ENCODE peak calls at places on chromosomes 4 and X, in six cellular contexts. M is H9, E is uterus, B is aorta, A is PC-3, O is stomach. T is an unnamed sample.

GRCh38 chrX:120315776-120316175 is 4.5 kb upstream of the TMEM255A start:
- DNase-seq in M (no peak), E (no peak), B (no peak), A (peak; percentile 44), O (no peak), T (no peak)

GRCh38 chr4:680931-681645 is 6.7 kb downstream of the MYL5 start:
- DNase-seq in M (peak; percentile 77), E (peak; percentile 53), B (peak; percentile 87), A (peak; percentile 52), O (peak; percentile 67), T (peak; percentile 81)

GRCh38 chr4:1207603-1208265 is 35.4 kb upstream of the SPON2 start:
- DNase-seq in M (no peak), E (peak; percentile 84), B (peak; percentile 80), A (peak; percentile 3), O (peak; percentile 66), T (peak; percentile 54)

GRCh38 chr4:134627386-134627785 is 425.8 kb upstream of the PABPC4L start:
- DNase-seq in M (peak; percentile 38), E (no peak), B (no peak), A (no peak), O (no peak), T (no peak)

GRCh38 chrX:30577362-30577961 is at the start of gene TASL:
- DNase-seq in M (no peak), E (no peak), B (no peak), A (no peak), O (no peak), T (peak; percentile 46)

GRCh38 chrX:134764202-134764785 is 106.0 kb upstream of the PLAC1 start:
- DNase-seq in M (no peak), E (no peak), B (no peak), A (peak; percentile 90), O (no peak), T (no peak)

GRCh38 chrX:149392896-149393295 is 112.2 kb downstream of the IDS start:
- DNase-seq in M (no peak), E (no peak), B (no peak), A (peak; percentile 74), O (no peak), T (no peak)

GRCh38 chrX:132375941-132376340 is 112.9 kb downstream of the MBNL3 start:
- DNase-seq in M (no peak), E (no peak), B (no peak), A (peak; percentile 29), O (no peak), T (no peak)

GRCh38 chr4:87153078-87153477 is 67.3 kb downstream of the KLHL8 start:
- DNase-seq in M (no peak), E (no peak), B (no peak), A (no peak), O (no peak), T (no peak)
- H3K27ac ChIP-seq in M (no peak overlapping the region), E (no peak overlapping the region), B (no peak overlapping the region), A (no peak overlapping the region), O (no peak overlapping the region), T (no peak overlapping the region)

GRCh38 chrX:23749576-23749975 is 6.5 kb upstream of the ACOT9 start:
- DNase-seq in M (no peak), E (no peak), B (no peak), A (no peak), O (no peak), T (no peak)
- H3K27ac ChIP-seq in M (no peak overlapping the region), E (no peak overlapping the region), B (no peak overlapping the region), A (no peak overlapping the region), O (no peak overlapping the region), T (no peak overlapping the region)

DNA sequence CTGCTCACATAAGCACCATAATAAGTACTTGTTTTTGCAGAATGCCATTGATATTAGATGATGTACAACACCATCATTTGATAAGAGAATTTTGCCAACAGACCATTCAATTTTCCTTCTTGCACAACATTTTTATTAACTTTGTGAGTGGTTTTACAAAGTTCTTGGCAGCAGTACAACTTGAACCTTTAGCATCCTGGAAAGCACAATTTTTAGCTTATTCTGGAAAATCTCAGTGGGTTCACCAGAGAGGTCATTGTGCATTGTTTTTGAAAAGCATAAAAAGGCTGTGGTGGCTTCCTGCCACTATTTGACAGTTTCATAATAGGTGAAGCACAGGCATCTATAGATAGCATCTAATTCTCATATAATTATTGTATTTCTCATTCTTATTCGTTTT is 26.3 kb upstream of the REPS2 start:
- DNase-seq in M (no peak), E (no peak), B (no peak), A (no peak), O (no peak), T (no peak)
- H3K27ac ChIP-seq in M (no peak overlapping the region), E (no peak overlapping the region), B (no peak overlapping the region), A (no peak overlapping the region), O (no peak overlapping the region), T (no peak overlapping the region)

DNA sequence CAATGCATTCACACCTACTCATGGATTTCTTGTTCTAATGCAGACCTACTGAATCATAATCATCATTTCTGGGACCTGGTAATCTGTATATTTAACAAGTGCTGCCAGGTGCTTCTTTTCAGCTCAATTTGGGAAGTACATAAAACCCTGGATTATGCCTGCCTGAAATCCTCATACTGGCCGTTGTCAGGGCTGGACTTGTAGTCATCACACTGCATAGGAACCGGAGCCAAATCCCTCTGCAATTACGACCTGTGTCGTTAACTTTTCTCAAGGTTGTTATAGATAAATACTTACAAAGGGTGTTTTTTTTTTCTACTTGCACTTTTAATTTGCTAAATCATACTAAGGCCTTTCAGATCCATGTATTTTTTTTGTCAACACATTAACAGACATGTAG is 294.9 kb upstream of the PRPS2 start:
- DNase-seq in M (no peak), E (no peak), B (no peak), A (no peak), O (no peak), T (no peak)
- H3K27ac ChIP-seq in M (no peak overlapping the region), E (no peak overlapping the region), B (no peak overlapping the region), A (no peak overlapping the region), O (no peak overlapping the region), T (no peak overlapping the region)

GRCh38 chr4:38050560-38051350 is 90.6 kb downstream of the PTTG2 start:
- DNase-seq in M (no peak), E (no peak), B (no peak), A (no peak), O (no peak), T (no peak)

GRCh38 chr4:38055566-38055965 is 95.4 kb downstream of the PTTG2 start:
- DNase-seq in M (peak; percentile 36), E (no peak), B (no peak), A (no peak), O (no peak), T (no peak)

GRCh38 chr4:38046735-38047487 is 86.7 kb downstream of the PTTG2 start:
- DNase-seq in M (peak; percentile 71), E (no peak), B (no peak), A (no peak), O (no peak), T (no peak)

GRCh38 chr4:38044060-38044459 is 83.9 kb downstream of the PTTG2 start:
- DNase-seq in M (no peak), E (no peak), B (no peak), A (no peak), O (no peak), T (no peak)

DNA sequence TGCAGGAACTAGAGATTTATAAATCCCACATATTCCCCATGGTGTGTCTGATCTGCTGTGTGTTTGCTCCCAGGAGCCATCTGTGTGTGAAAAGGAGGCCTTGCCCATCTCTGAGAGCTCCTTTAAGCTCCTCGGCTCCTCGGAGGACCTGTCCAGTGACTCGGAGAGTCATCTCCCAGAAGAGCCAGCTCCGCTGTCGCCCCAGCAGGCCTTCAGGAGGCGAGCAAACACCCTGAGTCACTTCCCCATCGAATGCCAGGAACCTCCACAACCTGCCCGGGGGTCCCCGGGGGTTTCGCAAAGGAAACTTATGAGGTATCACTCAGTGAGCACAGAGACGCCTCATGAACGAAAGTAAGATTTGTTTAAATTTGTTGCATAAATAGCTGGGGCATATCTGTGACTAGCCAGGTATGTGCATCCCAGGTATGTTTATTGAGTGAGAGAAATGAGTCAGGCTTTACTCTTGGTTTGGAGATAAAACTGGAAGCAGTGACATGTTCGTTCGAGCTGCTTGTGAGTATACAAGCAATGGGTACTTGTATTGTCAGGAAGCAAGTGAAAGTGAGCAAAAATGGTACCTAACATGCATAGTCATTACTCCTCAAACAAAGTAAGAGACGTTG is 89.5 kb downstream of the PTTG2 start:
- DNase-seq in M (no peak), E (no peak), B (no peak), A (peak; percentile 81), O (no peak), T (no peak)
- H3K27ac ChIP-seq in M (no peak overlapping the region), E (peak overlapping the region; percentile 72), B (no peak overlapping the region), A (peak overlapping the region; percentile 68), O (peak overlapping the region; percentile 64), T (no peak overlapping the region)

GRCh38 chrX:43707812-43708548 is 51.9 kb downstream of the MAOA start:
- DNase-seq in M (no peak), E (peak; percentile 84), B (no peak), A (peak; percentile 61), O (peak; percentile 86), T (peak; percentile 53)
- H3K27ac ChIP-seq in M (no peak overlapping the region), E (peak overlapping the region; percentile 70), B (no peak overlapping the region), A (peak overlapping the region; percentile 14), O (peak overlapping the region; percentile 72), T (peak overlapping the region; percentile 79)

DNA sequence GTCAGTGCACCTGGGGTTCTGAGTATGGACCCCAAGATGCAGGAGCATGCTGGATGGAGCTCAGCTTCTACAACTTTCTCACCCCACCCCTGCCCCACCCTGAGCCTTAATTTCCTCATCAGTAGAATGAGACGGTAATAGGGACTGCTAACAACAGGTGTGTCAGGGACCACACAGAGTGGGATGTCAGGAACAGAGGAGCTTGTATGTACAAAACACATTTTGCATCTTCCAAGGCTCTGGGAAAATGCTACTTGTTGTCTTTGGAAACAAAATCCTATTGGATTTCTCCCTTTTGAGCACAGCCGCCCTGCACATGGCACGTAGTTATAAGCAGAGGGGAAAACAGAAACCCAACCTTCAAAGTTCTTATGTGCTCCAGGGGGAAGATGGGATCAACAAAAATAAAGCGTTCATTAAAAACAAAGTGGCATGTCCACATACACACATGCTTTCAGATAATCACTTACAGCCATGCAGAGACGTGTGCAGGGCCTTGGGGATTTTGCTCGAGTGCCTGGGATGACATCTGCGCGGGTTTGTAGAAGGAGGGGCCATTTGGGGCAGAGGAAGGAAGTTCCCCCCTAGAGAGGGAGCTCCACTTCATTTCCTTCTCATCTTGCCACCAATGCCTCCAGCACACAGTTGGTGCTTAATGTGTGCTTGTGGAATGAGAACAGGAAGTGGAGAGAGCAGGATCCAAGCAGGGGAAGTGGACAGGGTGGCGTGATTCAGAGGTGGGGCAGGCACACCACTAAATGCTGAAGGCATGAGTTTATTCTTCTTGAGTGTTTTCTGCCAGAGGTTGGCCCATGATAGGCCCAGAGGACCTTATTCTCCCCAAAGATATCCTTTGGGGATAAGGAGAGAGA is 138.9 kb downstream of the SMIM20 start:
- DNase-seq in M (no peak), E (no peak), B (no peak), A (no peak), O (no peak), T (no peak)
- H3K27ac ChIP-seq in M (no peak overlapping the region), E (no peak overlapping the region), B (no peak overlapping the region), A (no peak overlapping the region), O (no peak overlapping the region), T (no peak overlapping the region)

T was measured in lower lobe of right lung.